ENCODE peak calls at places on chromosomes 7 and 10, in four cellular contexts. D, R, O and I are unnamed samples.

GRCh38 chr10:54983255-54983654 is 182.2 kb upstream of the PCDH15 start:
- DNase-seq in D (no peak), R (no peak), O (no peak), I (no peak)

GRCh38 chr10:127485153-127485857 is 63.8 kb upstream of the NPS start:
- DNase-seq in D (no peak), R (no peak), O (no peak), I (peak; percentile 69)

GRCh38 chr10:114603303-114603702 is 54.8 kb downstream of the ABLIM1 start:
- DNase-seq in D (no peak), R (no peak), O (no peak), I (no peak)

GRCh38 chr10:3774018-3774813 is 10.8 kb downstream of the KLF6 start:
- DNase-seq in D (no peak), R (no peak), O (peak; percentile 83), I (no peak)

GRCh38 chr10:23238015-23238414 is 45.9 kb downstream of the PTF1A start:
- DNase-seq in D (no peak), R (no peak), O (no peak), I (no peak)

GRCh38 chr7:75915416-75916156 is 631 bp downstream of the POR start:
- DNase-seq in D (no peak), R (no peak), O (peak; percentile 41), I (no peak)

GRCh38 chr7:21908746-21909145 is 37.0 kb downstream of the CDCA7L start:
- DNase-seq in D (no peak), R (no peak), O (no peak), I (no peak)

GRCh38 chr7:76262683-76263402 is 39.6 kb upstream of the HSPB1 start:
- DNase-seq in D (no peak), R (no peak), O (peak; percentile 48), I (peak; percentile 64)

GRCh38 chr7:50149364-50149763 is 56.3 kb upstream of the ZPBP start:
- DNase-seq in D (no peak), R (no peak), O (no peak), I (no peak)

GRCh38 chr7:33091111-33091531 is 18.1 kb downstream of the RP9 start:
- DNase-seq in D (no peak), R (no peak), O (no peak), I (no peak)

GRCh38 chr7:135091717-135092116 is 56.2 kb upstream of the TMEM140 start:
- DNase-seq in D (no peak), R (no peak), O (no peak), I (no peak)

GRCh38 chr7:6619961-6620360 is 4.6 kb downstream of the ZNF853 start:
- DNase-seq in D (no peak), R (no peak), O (no peak), I (no peak)

GRCh38 chr7:159310457-159311171 is 165.9 kb upstream of the VIPR2 start:
- DNase-seq in D (no peak), R (no peak), O (no peak), I (no peak)

GRCh38 chr7:111960909-111961440 is 245.2 kb downstream of the DOCK4 start:
- DNase-seq in D (no peak), R (no peak), O (no peak), I (no peak)

GRCh38 chr7:6167004-6167551 is 105.3 kb downstream of the CYTH3 start:
- DNase-seq in D (no peak), R (no peak), O (no peak), I (no peak)

GRCh38 chr10:57979986-57980385 is 287.7 kb downstream of the IPMK start:
- DNase-seq in D (no peak), R (no peak), O (no peak), I (no peak)

GRCh38 chr7:90488220-90488619 is 18.8 kb downstream of the PTTG1IP2 start:
- DNase-seq in D (no peak), R (no peak), O (no peak), I (no peak)

GRCh38 chr7:99083733-99084132 is 60.2 kb downstream of the SMURF1 start:
- DNase-seq in D (no peak), R (no peak), O (no peak), I (no peak)

GRCh38 chr7:30463400-30464145 is 15.0 kb downstream of the NOD1 start:
- DNase-seq in D (no peak), R (no peak), O (no peak), I (no peak)

GRCh38 chr7:108380527-108380926 is 75.7 kb downstream of the NRCAM start:
- DNase-seq in D (no peak), R (no peak), O (peak; percentile 31), I (no peak)

GRCh38 chr10:71634531-71635164 is 84.9 kb downstream of the C10orf105 start:
- DNase-seq in D (no peak), R (no peak), O (no peak), I (no peak)

GRCh38 chr10:116109881-116110280 is 163.1 kb downstream of the GFRA1 start:
- DNase-seq in D (no peak), R (no peak), O (no peak), I (no peak)

GRCh38 chr10:24115403-24115802 is 93.5 kb upstream of the KIAA1217 start:
- DNase-seq in D (no peak), R (no peak), O (no peak), I (no peak)

GRCh38 chr7:127872122-127872521 is 159.1 kb downstream of the LRRC4 start:
- DNase-seq in D (no peak), R (no peak), O (no peak), I (no peak)

GRCh38 chr7:136303162-136303561 is 326.0 kb upstream of the MTPN start:
- DNase-seq in D (no peak), R (no peak), O (no peak), I (no peak)

GRCh38 chr10:46288601-46289206 is 1.9 kb downstream of the ANTXRL start:
- DNase-seq in D (no peak), R (no peak), O (no peak), I (no peak)

GRCh38 chr10:102009801-102010425 is 46.1 kb downstream of the ARMH3 start:
- DNase-seq in D (peak; percentile 36), R (no peak), O (peak; percentile 83), I (peak; percentile 67)

GRCh38 chr10:122768033-122768745 is 68.5 kb upstream of the C10orf120 start:
- DNase-seq in D (no peak), R (no peak), O (no peak), I (no peak)

GRCh38 chr10:49177391-49178355 is 10.5 kb downstream of the TMEM273 start:
- DNase-seq in D (peak; percentile 60), R (no peak), O (peak; percentile 66), I (peak; percentile 83)
- TF ChIP-seq POLR2A in D (no peak), R (no peak), O (no peak), I (peak; percentile 14)

GRCh38 chr7:73740771-73741170 is 2.2 kb upstream of the ABHD11 start:
- DNase-seq in D (no peak), R (no peak), O (no peak), I (no peak)

GRCh38 chr7:73740212-73740611 is 1.6 kb upstream of the ABHD11 start:
- DNase-seq in D (no peak), R (no peak), O (no peak), I (no peak)

GRCh38 chr7:73742338-73742752 is 3.7 kb upstream of the ABHD11 start:
- DNase-seq in D (no peak), R (no peak), O (no peak), I (no peak)

GRCh38 chr7:73741600-73741999 is 3.0 kb upstream of the ABHD11 start:
- DNase-seq in D (no peak), R (no peak), O (no peak), I (no peak)

DNA sequence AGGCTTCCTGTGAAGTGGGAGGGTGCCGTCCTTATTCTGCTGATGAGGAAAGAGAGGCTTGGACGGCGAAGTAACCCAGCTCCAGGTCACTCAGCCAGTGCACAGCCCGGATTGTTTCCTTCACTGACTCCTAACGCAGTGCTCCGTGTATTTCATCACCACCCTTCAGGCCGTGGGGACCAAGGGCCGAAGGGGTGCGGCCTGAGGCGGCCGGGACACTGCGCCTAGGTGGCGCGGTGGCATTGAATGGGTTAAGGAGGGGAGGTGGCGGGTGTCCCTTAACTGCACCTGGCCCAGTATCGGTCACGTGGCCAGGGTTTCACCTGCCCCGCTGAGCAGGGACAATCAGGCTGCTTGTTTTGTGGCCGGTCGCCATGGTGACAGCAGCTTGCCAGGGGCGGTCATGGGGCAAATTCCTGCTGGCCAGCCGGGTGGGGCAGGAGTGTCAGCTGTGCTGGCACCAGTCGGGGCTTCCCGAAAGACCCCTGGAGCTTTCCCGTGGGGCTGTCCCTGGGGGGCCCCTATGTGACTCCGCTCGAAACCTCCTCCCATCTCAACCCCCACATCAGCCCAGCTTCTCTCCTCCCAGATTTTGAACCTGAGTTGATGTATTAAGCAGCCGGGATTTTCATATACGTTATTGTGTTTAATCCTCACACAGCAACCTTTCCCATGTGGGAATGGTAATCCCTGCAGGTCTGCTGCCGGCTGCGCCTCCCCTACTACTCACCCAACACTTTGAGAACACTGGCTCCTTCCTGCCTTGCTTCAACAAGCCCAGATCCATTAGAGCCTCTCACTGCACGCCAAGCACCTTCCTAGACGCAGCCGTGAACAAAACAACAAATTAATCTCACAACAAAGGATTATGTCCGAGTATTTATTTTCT is 4.4 kb upstream of the ABHD11 start:
- DNase-seq in D (no peak), R (no peak), O (no peak), I (no peak)
- TF ChIP-seq POLR2A in D (no peak), R (no peak), O (no peak), I (no peak)

GRCh38 chr7:27154901-27155815 is 1.3 kb downstream of the HOXA7 start:
- DNase-seq in D (no peak), R (no peak), O (peak; percentile 72), I (no peak)

GRCh38 chr7:27156508-27156898 is at the start of gene HOXA7:
- DNase-seq in D (no peak), R (no peak), O (peak; percentile 88), I (no peak)

GRCh38 chr7:27156901-27157716 is 634 bp upstream of the HOXA7 start:
- DNase-seq in D (no peak), R (no peak), O (peak; percentile 72), I (no peak)

GRCh38 chr7:27154369-27154768 is 2.0 kb upstream of the HOXA3 start:
- DNase-seq in D (no peak), R (no peak), O (no peak), I (no peak)

GRCh38 chr7:27155816-27156507 is 513 bp downstream of the HOXA7 start:
- DNase-seq in D (no peak), R (no peak), O (peak; percentile 79), I (no peak)
- TF ChIP-seq POLR2A in D (no peak), R (no peak), O (peak; percentile 8), I (peak; percentile 39)

DNA sequence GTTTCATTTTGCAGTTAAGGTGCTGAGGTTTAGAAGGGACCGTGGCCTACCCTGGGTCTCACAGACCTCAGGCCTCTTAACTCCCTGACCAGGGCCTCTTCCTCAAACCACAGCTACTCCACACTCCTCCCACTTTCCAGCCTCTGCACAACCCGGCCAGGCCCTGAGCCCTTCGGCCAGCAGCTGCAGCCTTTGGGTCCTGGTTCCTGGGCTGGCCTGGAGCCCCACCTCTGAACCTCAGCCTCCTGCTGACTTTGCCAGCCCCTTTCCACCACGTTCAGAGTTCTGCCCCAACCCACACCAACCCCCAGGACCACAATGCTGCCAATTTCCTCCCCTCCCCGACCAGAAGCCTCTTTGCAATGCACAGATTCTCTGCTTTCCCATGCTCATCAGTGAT is 84.1 kb downstream of the VOPP1 start:
- DNase-seq in D (no peak), R (no peak), O (no peak), I (no peak)
- TF ChIP-seq POLR2A in D (no peak), R (no peak), O (no peak), I (no peak)

DNA sequence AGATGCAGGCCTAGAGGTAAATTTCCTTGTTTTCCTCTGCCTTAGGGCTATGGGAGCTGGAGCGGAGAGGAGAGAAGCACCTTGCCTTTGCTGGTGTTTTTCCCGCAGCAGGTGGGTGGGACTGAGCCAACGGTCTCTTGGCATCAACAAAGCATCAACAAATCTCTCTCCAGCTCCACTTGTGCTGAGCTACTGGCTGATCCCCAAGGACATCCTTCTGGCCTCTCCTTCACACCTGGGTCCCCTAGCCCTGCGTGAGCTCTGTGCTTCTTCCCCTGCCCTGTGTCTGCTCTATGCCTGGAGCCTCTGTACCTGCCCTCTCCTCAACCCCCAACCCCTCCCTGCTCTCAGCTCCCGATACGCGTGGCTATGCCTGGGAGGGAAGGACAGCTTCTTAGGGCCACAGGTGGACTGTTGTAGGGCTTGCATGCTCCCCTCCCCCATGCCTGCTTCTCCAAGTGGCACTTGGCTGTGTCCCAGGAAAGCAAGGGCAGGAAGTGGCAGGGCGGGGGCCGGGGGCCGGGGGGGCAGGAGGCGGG is 3.2 kb upstream of the CLDN4 start:
- DNase-seq in D (no peak), R (no peak), O (peak; percentile 10), I (no peak)
- TF ChIP-seq POLR2A in D (no peak), R (no peak), O (no peak), I (no peak)